ENCODE peak calls at places on chromosomes 2 and 18, in seven cellular contexts. One of them, this sample, is unnamed.

GRCh38 chr2:66173635-66174034 is 261.3 kb upstream of the MEIS1 start:
- DNase-seq in hepatocyte: no peak
- DNase-seq in uterus: no peak
- DNase-seq in GM23248: no peak
- DNase-seq in effector memory CD4-positive, alpha-beta T cell: no peak
- DNase-seq in AG04450: no peak
- DNase-seq in naive thymus-derived CD4-positive, alpha-beta T cell: no peak
- DNase-seq in this sample: no peak

GRCh38 chr2:162075689-162076132 is 1.7 kb upstream of the DPP4 start:
- DNase-seq in hepatocyte: no peak
- DNase-seq in uterus: no peak
- DNase-seq in GM23248: peak
- DNase-seq in effector memory CD4-positive, alpha-beta T cell: no peak
- DNase-seq in AG04450: no peak
- DNase-seq in naive thymus-derived CD4-positive, alpha-beta T cell: no peak
- DNase-seq in this sample: no peak

GRCh38 chr2:8571286-8571791 is 110.5 kb upstream of the ID2 start:
- DNase-seq in hepatocyte: no peak
- DNase-seq in uterus: no peak
- DNase-seq in GM23248: no peak
- DNase-seq in effector memory CD4-positive, alpha-beta T cell: no peak
- DNase-seq in AG04450: no peak
- DNase-seq in naive thymus-derived CD4-positive, alpha-beta T cell: no peak
- DNase-seq in this sample: no peak

GRCh38 chr2:174153757-174154680 is 94.3 kb downstream of the OLA1 start:
- DNase-seq in hepatocyte: peak
- DNase-seq in uterus: no peak
- DNase-seq in GM23248: peak
- DNase-seq in effector memory CD4-positive, alpha-beta T cell: no peak
- DNase-seq in AG04450: peak
- DNase-seq in naive thymus-derived CD4-positive, alpha-beta T cell: no peak
- DNase-seq in this sample: no peak

GRCh38 chr2:68961380-68961779 is 8.7 kb upstream of the GKN2 start:
- DNase-seq in hepatocyte: no peak
- DNase-seq in uterus: no peak
- DNase-seq in GM23248: no peak
- DNase-seq in effector memory CD4-positive, alpha-beta T cell: no peak
- DNase-seq in AG04450: no peak
- DNase-seq in naive thymus-derived CD4-positive, alpha-beta T cell: no peak
- DNase-seq in this sample: no peak

GRCh38 chr2:47052847-47053246 is 102.3 kb downstream of the STPG4 start:
- DNase-seq in hepatocyte: no peak
- DNase-seq in uterus: no peak
- DNase-seq in GM23248: no peak
- DNase-seq in effector memory CD4-positive, alpha-beta T cell: no peak
- DNase-seq in AG04450: no peak
- DNase-seq in naive thymus-derived CD4-positive, alpha-beta T cell: no peak
- DNase-seq in this sample: no peak

GRCh38 chr18:3808985-3809780 is 359.2 kb downstream of the TGIF1 start:
- DNase-seq in hepatocyte: no peak
- DNase-seq in uterus: no peak
- DNase-seq in GM23248: peak
- DNase-seq in effector memory CD4-positive, alpha-beta T cell: no peak
- DNase-seq in AG04450: no peak
- DNase-seq in naive thymus-derived CD4-positive, alpha-beta T cell: no peak
- DNase-seq in this sample: no peak

GRCh38 chr2:161414385-161415040 is 1.6 kb upstream of the TBR1 start:
- DNase-seq in hepatocyte: peak
- DNase-seq in uterus: no peak
- DNase-seq in GM23248: peak
- DNase-seq in effector memory CD4-positive, alpha-beta T cell: no peak
- DNase-seq in AG04450: no peak
- DNase-seq in naive thymus-derived CD4-positive, alpha-beta T cell: no peak
- DNase-seq in this sample: no peak

GRCh38 chr2:98379311-98380202 is 33.3 kb downstream of the CNGA3 start:
- DNase-seq in hepatocyte: no peak
- DNase-seq in uterus: no peak
- DNase-seq in GM23248: peak
- DNase-seq in effector memory CD4-positive, alpha-beta T cell: no peak
- DNase-seq in AG04450: no peak
- DNase-seq in naive thymus-derived CD4-positive, alpha-beta T cell: no peak
- DNase-seq in this sample: no peak

GRCh38 chr18:75209129-75209951 is at the start of gene PTGR3:
- DNase-seq in hepatocyte: peak
- DNase-seq in uterus: peak
- DNase-seq in GM23248: peak
- DNase-seq in effector memory CD4-positive, alpha-beta T cell: peak
- DNase-seq in AG04450: no peak
- DNase-seq in naive thymus-derived CD4-positive, alpha-beta T cell: peak
- DNase-seq in this sample: no peak

GRCh38 chr2:129587426-129588064 is 391.9 kb upstream of the RAB6C start:
- DNase-seq in hepatocyte: no peak
- DNase-seq in uterus: no peak
- DNase-seq in GM23248: no peak
- DNase-seq in effector memory CD4-positive, alpha-beta T cell: no peak
- DNase-seq in AG04450: no peak
- DNase-seq in naive thymus-derived CD4-positive, alpha-beta T cell: no peak
- DNase-seq in this sample: no peak

GRCh38 chr2:38966006-38966405 is 76.3 kb downstream of the ARHGEF33 start:
- DNase-seq in hepatocyte: no peak
- DNase-seq in uterus: no peak
- DNase-seq in GM23248: no peak
- DNase-seq in effector memory CD4-positive, alpha-beta T cell: no peak
- DNase-seq in AG04450: no peak
- DNase-seq in naive thymus-derived CD4-positive, alpha-beta T cell: no peak
- DNase-seq in this sample: no peak

GRCh38 chr2:139031722-139032121 is 251.5 kb upstream of the NXPH2 start:
- DNase-seq in hepatocyte: peak
- DNase-seq in uterus: no peak
- DNase-seq in GM23248: no peak
- DNase-seq in effector memory CD4-positive, alpha-beta T cell: no peak
- DNase-seq in AG04450: no peak
- DNase-seq in naive thymus-derived CD4-positive, alpha-beta T cell: no peak
- DNase-seq in this sample: no peak

GRCh38 chr2:196989496-196989895 is 63.0 kb upstream of the PGAP1 start:
- DNase-seq in hepatocyte: no peak
- DNase-seq in uterus: no peak
- DNase-seq in GM23248: peak
- DNase-seq in effector memory CD4-positive, alpha-beta T cell: no peak
- DNase-seq in AG04450: no peak
- DNase-seq in naive thymus-derived CD4-positive, alpha-beta T cell: no peak
- DNase-seq in this sample: no peak

GRCh38 chr2:236663267-236663666 is 93.6 kb downstream of the ACKR3 start:
- DNase-seq in hepatocyte: peak
- DNase-seq in uterus: peak
- DNase-seq in GM23248: peak
- DNase-seq in effector memory CD4-positive, alpha-beta T cell: no peak
- DNase-seq in AG04450: no peak
- DNase-seq in naive thymus-derived CD4-positive, alpha-beta T cell: no peak
- DNase-seq in this sample: no peak

GRCh38 chr2:162490052-162490717 is 146.3 kb downstream of the GCA start:
- DNase-seq in hepatocyte: no peak
- DNase-seq in uterus: no peak
- DNase-seq in GM23248: peak
- DNase-seq in effector memory CD4-positive, alpha-beta T cell: no peak
- DNase-seq in AG04450: no peak
- DNase-seq in naive thymus-derived CD4-positive, alpha-beta T cell: no peak
- DNase-seq in this sample: no peak

GRCh38 chr2:67974564-67975430 is 88.0 kb downstream of the C1D start:
- DNase-seq in hepatocyte: no peak
- DNase-seq in uterus: peak
- DNase-seq in GM23248: peak
- DNase-seq in effector memory CD4-positive, alpha-beta T cell: no peak
- DNase-seq in AG04450: no peak
- DNase-seq in naive thymus-derived CD4-positive, alpha-beta T cell: no peak
- DNase-seq in this sample: no peak

GRCh38 chr2:177295479-177295878 is 31.0 kb upstream of the NFE2L2 start:
- DNase-seq in hepatocyte: peak
- DNase-seq in uterus: no peak
- DNase-seq in GM23248: peak
- DNase-seq in effector memory CD4-positive, alpha-beta T cell: no peak
- DNase-seq in AG04450: peak
- DNase-seq in naive thymus-derived CD4-positive, alpha-beta T cell: no peak
- DNase-seq in this sample: no peak

GRCh38 chr2:45938649-45939511 is 287.4 kb downstream of the PRKCE start:
- DNase-seq in hepatocyte: peak
- DNase-seq in uterus: peak
- DNase-seq in GM23248: peak
- DNase-seq in effector memory CD4-positive, alpha-beta T cell: no peak
- DNase-seq in AG04450: peak
- DNase-seq in naive thymus-derived CD4-positive, alpha-beta T cell: no peak
- DNase-seq in this sample: peak

GRCh38 chr18:70423120-70423519 is 134.3 kb downstream of the SOCS6 start:
- DNase-seq in hepatocyte: no peak
- DNase-seq in uterus: no peak
- DNase-seq in GM23248: no peak
- DNase-seq in effector memory CD4-positive, alpha-beta T cell: no peak
- DNase-seq in AG04450: no peak
- DNase-seq in naive thymus-derived CD4-positive, alpha-beta T cell: no peak
- DNase-seq in this sample: no peak

DNA sequence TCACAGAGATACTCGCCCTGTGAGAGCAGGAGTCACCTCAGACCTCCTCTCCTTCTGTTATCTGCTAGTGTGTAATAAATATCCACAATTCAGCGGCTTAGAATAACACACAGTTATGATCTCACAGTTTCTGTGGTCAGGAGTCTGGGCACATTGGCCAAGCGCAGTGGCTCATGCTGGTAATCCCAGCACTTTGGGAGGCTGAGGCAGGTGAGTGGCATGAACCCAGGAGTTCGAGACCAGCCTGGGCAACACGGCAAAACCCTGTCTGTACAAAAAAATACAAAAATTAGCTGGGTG is 77.8 kb downstream of the LRRFIP1 start:
- DNase-seq in hepatocyte: no peak
- DNase-seq in uterus: no peak
- DNase-seq in GM23248: no peak
- DNase-seq in effector memory CD4-positive, alpha-beta T cell: no peak
- DNase-seq in AG04450: no peak
- DNase-seq in naive thymus-derived CD4-positive, alpha-beta T cell: no peak
- DNase-seq in this sample: no peak
- H3K27ac ChIP-seq in hepatocyte: peak
- H3K27ac ChIP-seq in uterus: peak
- H3K27ac ChIP-seq in GM23248: no peak
- H3K27ac ChIP-seq in effector memory CD4-positive, alpha-beta T cell: no peak
- H3K27ac ChIP-seq in AG04450: no peak
- H3K27ac ChIP-seq in naive thymus-derived CD4-positive, alpha-beta T cell: no peak
- H3K27ac ChIP-seq in this sample: no peak

GRCh38 chr18:211582-211981 is 53.2 kb downstream of the USP14 start:
- DNase-seq in hepatocyte: no peak
- DNase-seq in uterus: no peak
- DNase-seq in GM23248: no peak
- DNase-seq in effector memory CD4-positive, alpha-beta T cell: no peak
- DNase-seq in AG04450: no peak
- DNase-seq in naive thymus-derived CD4-positive, alpha-beta T cell: no peak
- DNase-seq in this sample: no peak

GRCh38 chr18:213505-213904 is 54.3 kb downstream of the THOC1 start:
- DNase-seq in hepatocyte: no peak
- DNase-seq in uterus: no peak
- DNase-seq in GM23248: no peak
- DNase-seq in effector memory CD4-positive, alpha-beta T cell: no peak
- DNase-seq in AG04450: no peak
- DNase-seq in naive thymus-derived CD4-positive, alpha-beta T cell: no peak
- DNase-seq in this sample: no peak

GRCh38 chr18:212780-213179 is 54.4 kb downstream of the USP14 start:
- DNase-seq in hepatocyte: no peak
- DNase-seq in uterus: no peak
- DNase-seq in GM23248: peak
- DNase-seq in effector memory CD4-positive, alpha-beta T cell: no peak
- DNase-seq in AG04450: no peak
- DNase-seq in naive thymus-derived CD4-positive, alpha-beta T cell: no peak
- DNase-seq in this sample: no peak

GRCh38 chr18:210075-210474 is 51.7 kb downstream of the USP14 start:
- DNase-seq in hepatocyte: no peak
- DNase-seq in uterus: no peak
- DNase-seq in GM23248: no peak
- DNase-seq in effector memory CD4-positive, alpha-beta T cell: no peak
- DNase-seq in AG04450: no peak
- DNase-seq in naive thymus-derived CD4-positive, alpha-beta T cell: no peak
- DNase-seq in this sample: no peak

GRCh38 chr18:210780-211179 is 52.4 kb downstream of the USP14 start:
- DNase-seq in hepatocyte: no peak
- DNase-seq in uterus: no peak
- DNase-seq in GM23248: no peak
- DNase-seq in effector memory CD4-positive, alpha-beta T cell: no peak
- DNase-seq in AG04450: no peak
- DNase-seq in naive thymus-derived CD4-positive, alpha-beta T cell: no peak
- DNase-seq in this sample: no peak
- H3K27ac ChIP-seq in hepatocyte: no peak
- H3K27ac ChIP-seq in uterus: no peak
- H3K27ac ChIP-seq in GM23248: no peak
- H3K27ac ChIP-seq in effector memory CD4-positive, alpha-beta T cell: no peak
- H3K27ac ChIP-seq in AG04450: no peak
- H3K27ac ChIP-seq in naive thymus-derived CD4-positive, alpha-beta T cell: no peak
- H3K27ac ChIP-seq in this sample: peak

GRCh38 chr2:850429-850828 is 100.2 kb upstream of the SNTG2 start:
- DNase-seq in hepatocyte: no peak
- DNase-seq in uterus: no peak
- DNase-seq in GM23248: peak
- DNase-seq in effector memory CD4-positive, alpha-beta T cell: no peak
- DNase-seq in AG04450: no peak
- DNase-seq in naive thymus-derived CD4-positive, alpha-beta T cell: no peak
- DNase-seq in this sample: no peak
- H3K27ac ChIP-seq in hepatocyte: no peak
- H3K27ac ChIP-seq in uterus: no peak
- H3K27ac ChIP-seq in GM23248: no peak
- H3K27ac ChIP-seq in effector memory CD4-positive, alpha-beta T cell: no peak
- H3K27ac ChIP-seq in AG04450: no peak
- H3K27ac ChIP-seq in naive thymus-derived CD4-positive, alpha-beta T cell: no peak
- H3K27ac ChIP-seq in this sample: no peak

GRCh38 chr2:134259571-134259970 is 5.7 kb downstream of the MGAT5 start:
- DNase-seq in hepatocyte: no peak
- DNase-seq in uterus: no peak
- DNase-seq in GM23248: no peak
- DNase-seq in effector memory CD4-positive, alpha-beta T cell: no peak
- DNase-seq in AG04450: no peak
- DNase-seq in naive thymus-derived CD4-positive, alpha-beta T cell: no peak
- DNase-seq in this sample: no peak
- H3K27ac ChIP-seq in hepatocyte: peak
- H3K27ac ChIP-seq in uterus: no peak
- H3K27ac ChIP-seq in GM23248: no peak
- H3K27ac ChIP-seq in effector memory CD4-positive, alpha-beta T cell: no peak
- H3K27ac ChIP-seq in AG04450: peak
- H3K27ac ChIP-seq in naive thymus-derived CD4-positive, alpha-beta T cell: no peak
- H3K27ac ChIP-seq in this sample: no peak

GRCh38 chr18:77116201-77117080 is 16.1 kb downstream of the MBP start:
- DNase-seq in hepatocyte: no peak
- DNase-seq in uterus: peak
- DNase-seq in GM23248: no peak
- DNase-seq in effector memory CD4-positive, alpha-beta T cell: no peak
- DNase-seq in AG04450: no peak
- DNase-seq in naive thymus-derived CD4-positive, alpha-beta T cell: no peak
- DNase-seq in this sample: no peak
- H3K27ac ChIP-seq in hepatocyte: peak
- H3K27ac ChIP-seq in uterus: no peak
- H3K27ac ChIP-seq in GM23248: no peak
- H3K27ac ChIP-seq in effector memory CD4-positive, alpha-beta T cell: peak
- H3K27ac ChIP-seq in AG04450: no peak
- H3K27ac ChIP-seq in naive thymus-derived CD4-positive, alpha-beta T cell: no peak
- H3K27ac ChIP-seq in this sample: no peak